ENCODE peak calls at places on chromosomes 6 and 20, in five cellular contexts. B is RWPE1; U is NCI-H526; O is stimulated activated CD4-positive, alpha-beta T cell treated with anti-CD3 and anti-CD28 coated beads, TNF-alpha, amount 100 ng/mL, for 48 hours; N is anterior cingulate cortex. F is an unnamed sample.

GRCh38 chr6:139373154-139373927 is 1.1 kb downstream of the CITED2 start:
- DNase-seq in B (peak), U (peak), O (peak), N (peak), F (peak)

GRCh38 chr6:56686429-56686828 is 43.7 kb upstream of the DST start:
- DNase-seq in B (no peak), U (no peak), O (no peak), N (no peak), F (no peak)

GRCh38 chr6:37171141-37171969 is 1.4 kb downstream of the PIM1 start:
- DNase-seq in B (peak), U (peak), O (no peak), N (peak), F (peak)

GRCh38 chr6:163333038-163333437 is 81.5 kb upstream of the QKI start:
- DNase-seq in B (no peak), U (no peak), O (no peak), N (no peak), F (no peak)

GRCh38 chr6:128118401-128118800 is 217.5 kb upstream of the THEMIS start:
- DNase-seq in B (no peak), U (no peak), O (no peak), N (no peak), F (no peak)

GRCh38 chr6:98839788-98840361 is 5.5 kb downstream of the POU3F2 start:
- DNase-seq in B (no peak), U (peak), O (no peak), N (no peak), F (no peak)

GRCh38 chr6:147947521-147947920 is 395.1 kb upstream of the SASH1 start:
- DNase-seq in B (no peak), U (no peak), O (no peak), N (no peak), F (no peak)

GRCh38 chr6:34391711-34392496 is 565 bp downstream of the NUDT3 start:
- DNase-seq in B (peak), U (peak), O (peak), N (peak), F (peak)

GRCh38 chr6:11315743-11316437 is 83.4 kb upstream of the NEDD9 start:
- DNase-seq in B (peak), U (no peak), O (no peak), N (no peak), F (no peak)

GRCh38 chr20:49572857-49573256 is 4.9 kb upstream of the PTGIS start:
- DNase-seq in B (no peak), U (no peak), O (no peak), N (no peak), F (no peak)

GRCh38 chr6:119858901-119859300 is 509.3 kb upstream of the MAN1A1 start:
- DNase-seq in B (peak), U (no peak), O (no peak), N (no peak), F (no peak)